ENCODE peak calls at places on chromosomes 16 and 17, in six cellular contexts. X, D, R, W, O and U are unnamed samples.

GRCh38 chr16:4136229-4136813 is 20.1 kb upstream of the ADCY9 start:
- DNase-seq in O (peak; percentile 87), W (no peak), R (peak; percentile 46), X (no peak), D (no peak), U (no peak)

GRCh38 chr16:29821663-29822115 is 1.4 kb downstream of the MVP start:
- DNase-seq in W (no peak), O (no peak), X (no peak), D (no peak), R (no peak), U (no peak)

GRCh38 chr17:33686171-33686570 is 393.1 kb upstream of the ASIC2 start:
- DNase-seq in D (peak; percentile 77), O (peak; percentile 50), W (no peak), R (peak; percentile 62), X (no peak), U (peak; percentile 73)

GRCh38 chr16:53892155-53892554 is 188.2 kb downstream of the FTO start:
- DNase-seq in D (peak; percentile 61), W (peak; percentile 61), R (peak; percentile 54), O (peak; percentile 74), X (no peak), U (peak; percentile 49)

GRCh38 chr17:12398636-12399035 is 267.1 kb upstream of the MYOCD start:
- DNase-seq in X (no peak), R (no peak), O (no peak), W (no peak), D (no peak), U (no peak)

GRCh38 chr17:4766199-4766598 is 5.5 kb upstream of the TM4SF5 start:
- DNase-seq in O (no peak), W (no peak), R (no peak), D (no peak), X (no peak), U (no peak)

GRCh38 chr16:11250091-11250785 is 5.8 kb downstream of the SOCS1 start:
- DNase-seq in R (peak; percentile 34), O (peak; percentile 73), W (no peak), X (no peak), D (peak; percentile 72), U (no peak)

GRCh38 chr17:41061969-41062368 is 2.1 kb upstream of the KRTAP2-3 start:
- DNase-seq in D (no peak), W (peak; percentile 62), O (no peak), X (no peak), R (no peak), U (no peak)

GRCh38 chr16:29025735-29026134 is 40.9 kb downstream of the LAT start:
- DNase-seq in O (no peak), X (no peak), R (no peak), D (no peak), W (no peak), U (no peak)

GRCh38 chr16:28538733-28539596 is at the start of gene NUPR1:
- DNase-seq in X (no peak), R (peak; percentile 14), D (no peak), W (peak; percentile 89), O (no peak), U (no peak)

GRCh38 chr16:287298-287811 is 4.4 kb downstream of the PDIA2 start:
- DNase-seq in X (no peak), D (no peak), O (no peak), W (no peak), R (no peak), U (no peak)

GRCh38 chr17:39674702-39675389 is 6.6 kb downstream of the PNMT start:
- DNase-seq in X (no peak), O (no peak), D (no peak), R (no peak), W (peak; percentile 81), U (peak; percentile 69)

GRCh38 chr17:14308636-14308964 is 7.7 kb downstream of the HS3ST3B1 start:
- DNase-seq in W (no peak), D (no peak), R (no peak), X (no peak), O (no peak), U (no peak)

DNA sequence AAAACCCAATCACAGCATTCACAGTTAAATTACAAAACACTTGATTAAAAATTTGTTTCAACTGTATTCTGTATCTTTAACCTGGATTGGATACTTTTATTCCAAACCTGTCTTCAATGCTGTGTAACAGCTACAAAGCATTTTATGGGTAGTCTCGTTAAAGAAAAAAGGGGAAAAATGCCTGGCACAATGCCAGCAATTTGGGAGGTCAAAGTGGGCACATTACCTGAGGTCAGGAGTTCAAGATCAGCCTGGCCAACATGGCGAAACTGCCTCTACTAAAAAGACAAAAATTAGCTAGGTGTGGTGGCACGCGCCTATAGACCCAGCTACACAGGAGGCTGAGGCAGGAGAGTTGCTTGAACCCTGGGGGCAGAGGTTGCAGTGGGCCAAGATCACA is 4.0 kb downstream of the GNA13 start:
- DNase-seq in D (no peak), W (no peak), X (no peak), O (no peak), R (no peak), U (no peak)
- TF ChIP-seq CREB1 in D (no peak), W (no peak), X (no peak), O (no peak), R (no peak), U (no peak)

DNA sequence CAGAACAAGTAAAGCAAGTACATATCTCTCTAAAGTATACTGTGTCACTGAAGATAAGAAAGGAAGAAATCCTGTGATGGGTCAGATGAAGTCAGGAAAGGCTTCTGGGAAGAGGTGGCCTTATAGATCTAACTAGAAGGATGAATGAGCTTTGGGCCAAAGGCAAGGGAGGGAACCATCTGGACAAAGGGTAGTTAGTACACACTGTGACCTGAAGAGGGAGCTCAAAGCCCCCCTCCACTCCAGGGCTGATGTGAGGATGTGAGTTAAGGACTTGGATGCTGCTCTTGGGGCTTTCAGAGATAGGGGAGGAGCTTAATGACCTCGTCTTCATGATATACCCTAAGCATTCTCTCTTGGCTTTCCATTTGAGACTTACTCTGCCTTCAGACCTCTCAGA is 185.3 kb upstream of the CACNG3 start:
- DNase-seq in O (peak; percentile 89), R (peak; percentile 70), D (peak; percentile 60), W (peak; percentile 29), X (peak; percentile 9), U (peak; percentile 79)
- TF ChIP-seq CREB1 in O (no peak), R (no peak), D (peak; percentile 27), W (no peak), X (no peak), U (no peak)

DNA sequence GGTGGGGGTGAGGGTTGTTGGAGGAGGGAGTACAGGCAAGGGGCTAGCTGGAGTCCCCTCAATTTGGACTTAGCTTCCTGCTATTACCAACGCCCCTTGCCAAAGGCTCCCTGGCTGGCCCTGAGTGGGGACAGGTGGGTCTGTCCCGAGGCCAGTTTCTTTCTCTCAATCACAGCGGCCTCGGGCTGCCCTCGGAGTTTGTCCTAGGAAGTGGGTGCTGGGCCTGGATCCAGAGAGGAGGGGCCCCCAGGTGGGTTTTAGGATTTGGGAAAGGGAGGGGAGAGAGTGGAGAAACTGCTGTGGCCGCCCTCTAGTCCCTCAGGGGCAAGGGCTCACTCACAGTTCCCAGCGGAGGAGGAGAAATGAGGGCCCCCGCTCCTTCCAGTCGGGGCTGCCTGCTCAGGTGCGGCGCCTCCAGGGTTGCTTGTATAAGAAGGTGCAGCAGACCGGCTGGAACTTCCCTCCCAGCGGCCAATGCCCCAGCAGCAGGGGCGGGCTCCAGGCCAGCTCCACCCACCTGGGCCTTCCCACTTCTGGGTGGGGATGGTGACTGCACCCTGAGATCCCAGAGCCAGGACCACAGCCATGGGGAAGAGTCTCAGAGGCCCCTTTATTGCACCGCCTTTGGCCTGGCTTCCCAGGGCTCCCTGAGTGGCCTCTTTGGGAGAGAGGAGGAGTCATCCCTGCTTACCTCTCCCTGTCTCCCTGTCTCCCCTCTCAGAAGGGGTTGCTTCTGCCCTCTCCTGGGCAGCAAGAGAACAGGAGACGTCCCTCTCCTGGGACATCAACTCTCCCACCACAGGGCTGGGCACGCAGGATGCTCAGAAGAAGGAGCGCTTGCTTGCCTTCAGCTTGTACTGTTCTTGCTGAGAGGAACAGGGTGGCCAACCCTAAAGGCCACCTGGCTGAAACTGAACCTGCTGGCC is 112.0 kb upstream of the SMURF2 start:
- DNase-seq in D (peak; percentile 93), W (peak; percentile 91), X (no peak), O (peak; percentile 85), R (peak; percentile 88), U (peak; percentile 81)
- TF ChIP-seq CREB1 in D (no peak), W (no peak), X (no peak), O (no peak), R (no peak), U (no peak)

GRCh38 chr17:50551433-50551815 is 4.5 kb downstream of the SPATA20 start:
- DNase-seq in O (no peak), W (no peak), D (no peak), X (no peak), R (no peak), U (no peak)

GRCh38 chr17:50549256-50549941 is 2.4 kb downstream of the SPATA20 start:
- DNase-seq in R (no peak), D (no peak), O (no peak), X (no peak), W (no peak), U (no peak)

GRCh38 chr17:50549969-50550368 is 3.0 kb downstream of the SPATA20 start:
- DNase-seq in D (no peak), O (no peak), X (no peak), W (no peak), R (no peak), U (no peak)

GRCh38 chr17:50551884-50552283 is 4.9 kb downstream of the SPATA20 start:
- DNase-seq in D (no peak), O (no peak), R (no peak), W (no peak), X (no peak), U (no peak)

DNA sequence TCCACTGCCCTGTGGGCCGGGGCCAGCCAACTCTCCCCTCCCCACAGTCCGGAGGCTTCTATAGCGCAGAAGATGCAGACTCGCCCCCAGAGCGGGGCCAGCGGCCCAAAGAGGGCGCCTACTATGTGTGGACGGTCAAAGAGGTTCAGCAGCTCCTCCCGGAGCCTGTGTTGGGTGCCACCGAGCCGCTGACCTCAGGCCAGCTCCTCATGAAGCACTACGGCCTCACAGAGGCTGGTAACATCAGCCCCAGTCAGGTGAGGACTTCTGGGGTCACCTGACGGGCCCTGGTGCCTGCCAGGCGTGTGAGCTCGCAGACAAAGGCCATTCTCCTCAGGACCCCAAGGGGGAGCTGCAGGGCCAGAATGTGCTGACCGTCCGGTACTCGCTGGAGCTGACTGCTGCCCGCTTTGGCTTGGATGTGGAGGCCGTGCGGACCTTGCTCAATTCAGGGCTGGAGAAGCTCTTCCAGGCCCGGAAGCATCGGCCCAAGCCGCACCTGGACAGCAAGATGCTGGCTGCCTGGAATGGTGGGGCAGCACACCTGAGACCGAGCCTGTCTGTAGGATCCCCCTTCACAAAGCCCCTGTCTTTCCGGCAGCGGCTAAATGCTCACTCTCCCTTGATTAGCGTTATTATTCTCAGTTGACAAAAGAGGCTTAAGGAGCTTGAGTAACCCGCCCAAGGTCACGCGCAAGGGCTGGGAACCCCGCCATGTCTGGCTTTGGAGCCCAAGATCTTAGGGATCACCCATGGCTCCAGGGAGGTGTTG is 3.9 kb downstream of the SPATA20 start:
- DNase-seq in W (peak; percentile 84), D (peak; percentile 90), X (no peak), O (peak; percentile 95), R (peak; percentile 94), U (peak; percentile 76)
- TF ChIP-seq CREB1 in W (no peak), D (peak; percentile 45), X (no peak), O (peak; percentile 33), R (no peak), U (peak; percentile 14)